ENCODE peak calls at places on chromosomes 12 and 14, in eight cellular contexts. G, O, E, H, Q, B, X and T are unnamed samples.

GRCh38 chr14:60506985-60507829 is 1.7 kb upstream of the SIX6 start:
- DNase-seq in X (no peak), B (no peak), G (no peak), Q (no peak), H (no peak), O (peak; percentile 23), E (no peak), T (no peak)

GRCh38 chr14:78637903-78638302 is 467.7 kb downstream of the NRXN3 start:
- DNase-seq in G (no peak), E (no peak), O (peak; percentile 12), B (no peak), H (no peak), X (no peak), Q (no peak), T (no peak)

GRCh38 chr12:130162771-130163460 is 652 bp downstream of the FZD10 start:
- DNase-seq in B (peak; percentile 58), O (peak; percentile 54), H (no peak), Q (no peak), G (no peak), X (no peak), E (no peak), T (no peak)

GRCh38 chr12:51814311-51815088 is 34.0 kb downstream of the FIGNL2 start:
- DNase-seq in O (peak; percentile 85), G (peak; percentile 83), B (peak; percentile 92), H (peak; percentile 33), X (peak; percentile 95), Q (peak; percentile 78), E (peak; percentile 45), T (peak; percentile 74)

GRCh38 chr12:58167622-58168021 is 226.3 kb downstream of the ATP23 start:
- DNase-seq in B (no peak), G (no peak), O (no peak), H (no peak), X (no peak), Q (no peak), E (no peak), T (no peak)

GRCh38 chr14:55130194-55130550 is 1.1 kb downstream of the LGALS3 start:
- DNase-seq in G (peak; percentile 43), E (no peak), X (no peak), B (no peak), O (no peak), H (peak; percentile 75), Q (peak; percentile 97), T (no peak)

GRCh38 chr12:32708926-32709325 is 29.8 kb downstream of the DNM1L start:
- DNase-seq in B (no peak), G (no peak), X (no peak), O (no peak), H (no peak), E (no peak), Q (no peak), T (no peak)

GRCh38 chr14:105072892-105073719 is 7.9 kb upstream of the GPR132 start:
- DNase-seq in H (no peak), X (peak; percentile 57), E (no peak), G (no peak), B (no peak), O (no peak), Q (no peak), T (no peak)

GRCh38 chr14:50773632-50774541 is 57.1 kb downstream of the NIN start:
- DNase-seq in H (peak; percentile 60), B (no peak), O (peak; percentile 72), E (no peak), G (peak; percentile 53), Q (peak; percentile 91), X (no peak), T (no peak)

GRCh38 chr12:100391856-100392255 is 35.0 kb downstream of the SLC17A8 start:
- DNase-seq in B (no peak), G (no peak), Q (peak; percentile 54), H (no peak), X (no peak), O (no peak), E (no peak), T (no peak)

GRCh38 chr12:30169839-30170591 is 386.3 kb upstream of the TMTC1 start:
- DNase-seq in O (no peak), G (no peak), B (peak; percentile 64), Q (no peak), H (no peak), E (no peak), X (no peak), T (no peak)

GRCh38 chr14:74324945-74325361 is 22.2 kb upstream of the ABCD4 start:
- DNase-seq in E (peak; percentile 23), Q (peak; percentile 60), B (no peak), G (peak; percentile 52), X (no peak), H (peak; percentile 38), O (no peak), T (peak; percentile 52)

GRCh38 chr12:109250523-109250922 is 58.6 kb downstream of the FOXN4 start:
- DNase-seq in Q (no peak), O (no peak), X (no peak), B (no peak), G (no peak), H (no peak), E (no peak), T (no peak)

GRCh38 chr12:112823582-112824149 is 32.1 kb downstream of the RPH3A start:
- DNase-seq in B (no peak), X (no peak), H (no peak), E (no peak), Q (peak; percentile 22), O (no peak), G (no peak), T (no peak)
- TF ChIP-seq CTCF in B (no peak), X (no peak), H (no peak), E (no peak), Q (peak; percentile 48), O (peak; percentile 13), G (no peak), T (no peak)

GRCh38 chr12:6383572-6384498 is at the start of gene LTBR:
- DNase-seq in G (peak; percentile 95), B (peak; percentile 99), X (peak; percentile 97), O (peak; percentile 71), E (peak; percentile 59), H (peak; percentile 77), Q (peak; percentile 87), T (peak; percentile 36)
- TF ChIP-seq CTCF in G (peak; percentile 13), B (peak; percentile 15), X (no peak), O (no peak), E (no peak), H (no peak), Q (no peak), T (no peak)

DNA sequence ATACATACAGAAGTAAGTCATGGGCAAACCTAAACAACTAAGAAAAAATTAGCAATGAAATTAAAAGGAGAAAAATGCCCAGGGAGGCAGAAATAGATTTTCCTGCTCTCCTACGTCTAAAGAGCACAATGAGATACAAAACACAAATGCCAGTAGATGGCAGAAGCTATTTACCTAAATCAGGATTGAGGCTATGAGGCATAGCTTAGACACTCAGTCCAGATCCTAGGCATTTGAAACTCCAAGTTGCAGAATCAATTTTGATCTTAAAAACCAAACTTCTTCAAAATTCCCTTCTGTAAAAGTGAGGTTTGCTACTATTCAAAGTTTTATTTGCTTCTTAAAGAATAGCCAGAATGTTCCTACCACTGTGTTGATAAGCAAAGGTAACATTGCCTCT is 368.6 kb downstream of the DAD1 start:
- DNase-seq in X (no peak), E (no peak), H (peak; percentile 49), B (no peak), O (no peak), G (peak; percentile 5), Q (peak; percentile 68), T (no peak)
- TF ChIP-seq CTCF in X (no peak), E (no peak), H (peak; percentile 13), B (no peak), O (no peak), G (no peak), Q (peak; percentile 61), T (no peak)

GRCh38 chr12:15600223-15600935 is 188.8 kb downstream of the EPS8 start:
- DNase-seq in E (no peak), H (peak; percentile 71), X (no peak), G (no peak), Q (peak; percentile 49), O (no peak), B (no peak), T (no peak)
- TF ChIP-seq CTCF in E (no peak), H (no peak), X (no peak), G (no peak), Q (no peak), O (no peak), B (no peak), T (no peak)

DNA sequence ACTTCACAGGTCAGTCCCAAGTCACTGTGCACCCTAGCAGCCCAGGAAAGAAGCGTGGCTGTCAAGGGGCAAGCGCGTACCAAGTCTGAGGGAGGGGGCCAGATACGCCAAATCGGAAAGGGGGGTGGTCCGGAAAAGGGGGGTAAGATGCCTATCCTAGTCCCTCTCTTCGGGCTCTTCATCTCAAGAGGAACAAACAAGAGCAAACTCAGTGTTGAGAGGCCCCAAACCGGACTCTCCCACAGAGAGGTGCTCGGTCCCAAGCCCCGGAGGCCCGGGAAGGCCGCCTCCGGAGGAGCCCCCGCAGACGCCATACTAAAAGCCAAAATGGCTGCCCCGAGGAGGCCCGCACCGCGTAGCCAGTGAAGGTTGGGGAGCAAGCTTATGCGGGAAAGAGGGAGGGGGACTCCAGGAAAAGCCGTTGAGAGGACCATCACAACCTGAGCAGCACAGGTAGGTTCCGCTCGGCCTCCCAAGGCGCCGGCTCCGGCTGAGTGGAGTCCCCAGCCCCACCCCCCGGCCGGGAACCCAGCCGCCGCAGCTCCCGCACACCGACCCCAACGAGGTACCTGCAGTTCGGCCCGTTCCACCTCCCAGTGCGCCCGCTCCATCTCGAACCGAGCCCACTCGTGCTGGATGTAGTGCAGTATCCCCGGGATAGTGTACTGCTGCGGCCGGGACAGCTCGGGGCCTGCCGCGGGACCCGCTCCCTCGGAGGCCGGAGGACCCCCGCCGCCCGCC is at the start of gene AP4S1:
- DNase-seq in X (peak; percentile 93), O (peak; percentile 62), H (no peak), B (peak; percentile 79), Q (peak; percentile 13), G (no peak), E (peak; percentile 51), T (peak; percentile 39)
- TF ChIP-seq CTCF in X (no peak), O (no peak), H (no peak), B (no peak), Q (no peak), G (no peak), E (no peak), T (no peak)